ENCODE peak calls at places on chromosomes 12 and 14, in nine cellular contexts. Q, W, J, B, X, P, K, R and H are unnamed samples.

GRCh38 chr12:49902399-49903350 is 1.0 kb downstream of the FAIM2 start:
- ATAC-seq in Q (no peak), W (no peak), J (peak; percentile 34), B (no peak), X (no peak), P (no peak), K (no peak), R (no peak), H (no peak)

GRCh38 chr12:8996682-8997405 is 7.5 kb downstream of the KLRG1 start:
- ATAC-seq in Q (peak; percentile 71), W (no peak), J (peak; percentile 51), B (peak; percentile 86), X (peak; percentile 96), P (peak; percentile 99), K (peak; percentile 50), R (peak; percentile 97), H (peak; percentile 97)

GRCh38 chr12:67991158-67991557 is 1.9 kb downstream of the IFNG-AS1 start:
- ATAC-seq in Q (peak; percentile 94), W (no peak), J (no peak), B (peak; percentile 90), X (peak; percentile 87), P (peak; percentile 91), K (no peak), R (peak; percentile 90), H (peak; percentile 89)

GRCh38 chr12:72272731-72273498 is 745 bp downstream of the TRHDE start:
- ATAC-seq in Q (no peak), W (peak; percentile 1), J (no peak), B (no peak), X (peak; percentile 9), P (no peak), K (peak; percentile 11), R (peak; percentile 14), H (no peak)

GRCh38 chr14:81400852-81401251 is 728 bp upstream of the STON2 start:
- ATAC-seq in Q (no peak), W (peak; percentile 46), J (peak; percentile 24), B (no peak), X (no peak), P (no peak), K (no peak), R (no peak), H (peak; percentile 50)

GRCh38 chr12:25796523-25797000 is 161.9 kb upstream of the RASSF8 start:
- ATAC-seq in Q (no peak), W (no peak), J (no peak), B (no peak), X (no peak), P (no peak), K (no peak), R (no peak), H (no peak)

GRCh38 chr14:53109028-53109687 is 44.0 kb downstream of the DDHD1 start:
- ATAC-seq in Q (peak; percentile 87), W (peak; percentile 46), J (no peak), B (peak; percentile 91), X (peak; percentile 87), P (peak; percentile 93), K (no peak), R (peak; percentile 94), H (peak; percentile 79)

GRCh38 chr12:75856228-75856627 is 175.3 kb downstream of the PHLDA1 start:
- ATAC-seq in Q (no peak), W (peak; percentile 19), J (no peak), B (no peak), X (no peak), P (no peak), K (no peak), R (no peak), H (no peak)

GRCh38 chr12:104638760-104639319 is 182.1 kb downstream of the CHST11 start:
- ATAC-seq in Q (no peak), W (no peak), J (peak; percentile 72), B (no peak), X (no peak), P (no peak), K (no peak), R (no peak), H (no peak)

GRCh38 chr12:62683724-62684501 is 217.3 kb downstream of the MON2 start:
- ATAC-seq in Q (no peak), W (no peak), J (peak; percentile 84), B (no peak), X (no peak), P (no peak), K (peak; percentile 87), R (no peak), H (no peak)

GRCh38 chr14:106564058-106564643 is 1037.8 kb downstream of the TMEM121 start:
- ATAC-seq in Q (peak; percentile 70), W (no peak), J (no peak), B (peak; percentile 61), X (peak; percentile 75), P (peak; percentile 84), K (peak; percentile 83), R (peak; percentile 71), H (peak; percentile 68)

GRCh38 chr12:95982602-95983001 is 13.5 kb downstream of the HAL start:
- ATAC-seq in Q (no peak), W (no peak), J (no peak), B (no peak), X (no peak), P (no peak), K (no peak), R (no peak), H (no peak)

GRCh38 chr12:104496336-104496735 is 39.6 kb downstream of the CHST11 start:
- ATAC-seq in Q (no peak), W (no peak), J (peak; percentile 51), B (no peak), X (no peak), P (no peak), K (no peak), R (no peak), H (no peak)

GRCh38 chr12:51642286-51642685 is 51.3 kb downstream of the SCN8A start:
- ATAC-seq in Q (no peak), W (no peak), J (no peak), B (no peak), X (no peak), P (no peak), K (no peak), R (no peak), H (no peak)

GRCh38 chr14:90986510-90986909 is 73.9 kb downstream of the RPS6KA5 start:
- ATAC-seq in Q (no peak), W (no peak), J (no peak), B (no peak), X (no peak), P (peak; percentile 57), K (no peak), R (no peak), H (no peak)

GRCh38 chr12:46459111-46459510 is 86.5 kb upstream of the SLC38A2 start:
- ATAC-seq in Q (peak; percentile 78), W (no peak), J (no peak), B (peak; percentile 82), X (peak; percentile 70), P (peak; percentile 23), K (no peak), R (no peak), H (peak; percentile 82)

GRCh38 chr14:97056086-97056485 is 258.9 kb downstream of the VRK1 start:
- ATAC-seq in Q (no peak), W (no peak), J (no peak), B (no peak), X (no peak), P (no peak), K (no peak), R (no peak), H (no peak)

GRCh38 chr12:12450043-12450451 is 93.2 kb downstream of the BORCS5 start:
- ATAC-seq in Q (no peak), W (peak; percentile 70), J (no peak), B (no peak), X (no peak), P (no peak), K (no peak), R (no peak), H (no peak)

GRCh38 chr12:64992641-64993040 is 128.5 kb downstream of the WIF1 start:
- ATAC-seq in Q (no peak), W (no peak), J (no peak), B (no peak), X (no peak), P (no peak), K (no peak), R (no peak), H (no peak)